ENCODE peak calls at places on chromosome 13, in six cellular contexts. F is neural progenitor cell; M is IMR-90; T is ascending aorta; R is CD8-positive, alpha-beta memory T cell; C is amniotic stem cell. U is an unnamed sample.

GRCh38 chr13:75489502-75490263 is 7.7 kb upstream of the TBC1D4 start:
- DNase-seq in M (peak; percentile 69), C (no peak), F (no peak), R (no peak), T (no peak), U (no peak)

GRCh38 chr13:101511766-101512165 is 59.3 kb downstream of the ITGBL1 start:
- DNase-seq in F (no peak), T (no peak), R (no peak), M (no peak), C (no peak), U (no peak)

GRCh38 chr13:31334547-31334946 is 134.8 kb downstream of the B3GLCT start:
- DNase-seq in F (no peak), C (no peak), M (no peak), T (no peak), R (no peak), U (no peak)

GRCh38 chr13:112818698-112819045 is 128.8 kb downstream of the ATP11A start:
- DNase-seq in M (no peak), T (no peak), R (no peak), C (no peak), F (no peak), U (no peak)

GRCh38 chr13:42320375-42320787 is 48.4 kb downstream of the AKAP11 start:
- DNase-seq in C (no peak), R (no peak), F (peak; percentile 64), M (no peak), T (no peak), U (peak; percentile 11)

GRCh38 chr13:41059466-41059865 is 1.8 kb upstream of the WBP4 start:
- DNase-seq in C (no peak), F (no peak), R (no peak), T (no peak), M (peak; percentile 11), U (no peak)

GRCh38 chr13:104831823-104832222 is 1703.6 kb downstream of the EFNB2 start:
- DNase-seq in F (peak; percentile 7), C (no peak), M (no peak), R (no peak), T (no peak), U (peak; percentile 10)

GRCh38 chr13:29937836-29938235 is 87.4 kb upstream of the UBL3 start:
- DNase-seq in M (no peak), T (no peak), R (peak; percentile 64), C (no peak), F (no peak), U (no peak)

GRCh38 chr13:113283904-113284303 is 13.1 kb upstream of the LAMP1 start:
- DNase-seq in C (no peak), M (no peak), T (no peak), F (no peak), R (no peak), U (no peak)

GRCh38 chr13:45295536-45295935 is 45.4 kb downstream of the TPT1 start:
- DNase-seq in C (no peak), T (no peak), M (peak; percentile 24), R (no peak), F (no peak), U (no peak)

GRCh38 chr13:92461402-92461801 is 765.2 kb upstream of the GPC6 start:
- DNase-seq in F (peak; percentile 39), R (no peak), T (no peak), M (no peak), C (no peak), U (no peak)

GRCh38 chr13:51734786-51735185 is 69.2 kb downstream of the DHRS12 start:
- DNase-seq in M (peak; percentile 50), F (no peak), C (no peak), T (no peak), R (no peak), U (no peak)

GRCh38 chr13:111903143-111903542 is 163.8 kb upstream of the SOX1 start:
- DNase-seq in R (no peak), F (no peak), T (no peak), M (no peak), C (no peak), U (no peak)

GRCh38 chr13:113765241-113765910 is 6.3 kb downstream of the TMEM255B start:
- DNase-seq in F (no peak), M (no peak), T (no peak), C (no peak), R (no peak), U (no peak)

GRCh38 chr13:114130708-114131580 is 1.5 kb downstream of the RASA3 start:
- DNase-seq in M (peak; percentile 91), C (peak; percentile 82), T (peak; percentile 88), F (peak; percentile 68), R (peak; percentile 82), U (peak; percentile 59)

GRCh38 chr13:112062619-112063308 is 4.2 kb upstream of the SOX1 start:
- DNase-seq in R (no peak), M (no peak), C (no peak), F (peak; percentile 91), T (no peak), U (peak; percentile 80)

GRCh38 chr13:37070145-37070695 is 10.7 kb upstream of the SUPT20H start:
- DNase-seq in C (no peak), M (no peak), R (no peak), T (no peak), F (no peak), U (no peak)

GRCh38 chr13:111911754-111912452 is 155.0 kb upstream of the SOX1 start:
- DNase-seq in F (no peak), C (no peak), R (no peak), M (no peak), T (peak; percentile 39), U (no peak)

GRCh38 chr13:73428137-73428536 is 369.3 kb downstream of the KLF5 start:
- DNase-seq in R (no peak), M (peak; percentile 76), C (peak; percentile 60), F (no peak), T (no peak), U (no peak)

GRCh38 chr13:76968041-76968440 is 19.7 kb downstream of the ACOD1 start:
- DNase-seq in C (no peak), R (no peak), M (no peak), F (no peak), T (no peak), U (no peak)

GRCh38 chr13:114140909-114141255 is 8.5 kb upstream of the RASA3 start:
- DNase-seq in R (peak; percentile 74), C (no peak), F (no peak), M (no peak), T (no peak), U (no peak)

GRCh38 chr13:24008679-24009078 is 111.4 kb upstream of the C1QTNF9B start:
- DNase-seq in C (no peak), M (peak; percentile 56), T (no peak), F (no peak), R (no peak), U (no peak)

U was measured in nephron progenitor cell.